ENCODE peak calls at places on chromosomes 13 and 19, in seven cellular contexts. B, J, L, I, W, U and S are unnamed samples.

GRCh38 chr19:5369962-5370367 is 29.4 kb upstream of the PTPRS start:
- DNase-seq in B (no peak), J (peak), L (peak), I (peak), W (peak), U (peak), S (no peak)

GRCh38 chr13:36428083-36428482 is 4.2 kb upstream of the CCNA1 start:
- DNase-seq in B (no peak), J (peak), L (no peak), I (no peak), W (no peak), U (no peak), S (no peak)

GRCh38 chr13:109744512-109745051 is 41.8 kb downstream of the IRS2 start:
- DNase-seq in B (no peak), J (peak), L (no peak), I (peak), W (no peak), U (no peak), S (no peak)

GRCh38 chr19:13959962-13960862 is 7.9 kb downstream of the DCAF15 start:
- DNase-seq in B (no peak), J (no peak), L (peak), I (peak), W (peak), U (no peak), S (no peak)

GRCh38 chr19:57248646-57249045 is 8.2 kb downstream of the ZNF805 start:
- DNase-seq in B (no peak), J (no peak), L (no peak), I (no peak), W (no peak), U (no peak), S (no peak)

GRCh38 chr13:112732679-112733078 is 42.8 kb downstream of the ATP11A start:
- DNase-seq in B (no peak), J (no peak), L (no peak), I (no peak), W (no peak), U (no peak), S (no peak)

GRCh38 chr19:5738423-5738822 is 18.0 kb downstream of the CATSPERD start:
- DNase-seq in B (no peak), J (no peak), L (no peak), I (no peak), W (no peak), U (no peak), S (no peak)

GRCh38 chr19:47228168-47228936 is 2.6 kb downstream of the BBC3 start:
- DNase-seq in B (no peak), J (no peak), L (peak), I (peak), W (peak), U (peak), S (no peak)

GRCh38 chr19:30871979-30872378 is 477.3 kb downstream of the TSHZ3 start:
- DNase-seq in B (no peak), J (no peak), L (no peak), I (no peak), W (no peak), U (no peak), S (no peak)

DNA sequence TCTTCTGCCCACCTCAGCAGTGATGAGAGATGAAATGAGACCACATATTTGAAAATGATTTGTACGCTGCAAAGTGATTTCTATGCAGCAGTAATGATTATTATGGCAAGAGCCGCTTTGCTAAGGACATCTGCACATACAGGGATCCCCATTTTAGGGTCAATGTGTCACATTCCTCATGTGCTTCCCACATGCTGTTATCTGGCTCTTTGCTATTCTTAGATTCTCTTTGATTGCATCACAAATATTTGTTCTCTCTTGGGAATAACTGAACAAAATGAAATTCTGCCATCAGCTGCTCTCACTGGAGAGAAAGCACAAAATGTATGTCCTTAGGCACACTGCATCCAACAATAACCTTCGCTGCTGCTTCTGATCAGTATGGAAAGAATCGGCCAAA is 209.5 kb upstream of the IPO5 start:
- DNase-seq in B (no peak), J (no peak), L (no peak), I (no peak), W (no peak), U (no peak), S (no peak)
- TF ChIP-seq JUND in B (no peak), J (no peak), L (no peak), I (no peak), W (no peak), U (no peak), S (no peak)

DNA sequence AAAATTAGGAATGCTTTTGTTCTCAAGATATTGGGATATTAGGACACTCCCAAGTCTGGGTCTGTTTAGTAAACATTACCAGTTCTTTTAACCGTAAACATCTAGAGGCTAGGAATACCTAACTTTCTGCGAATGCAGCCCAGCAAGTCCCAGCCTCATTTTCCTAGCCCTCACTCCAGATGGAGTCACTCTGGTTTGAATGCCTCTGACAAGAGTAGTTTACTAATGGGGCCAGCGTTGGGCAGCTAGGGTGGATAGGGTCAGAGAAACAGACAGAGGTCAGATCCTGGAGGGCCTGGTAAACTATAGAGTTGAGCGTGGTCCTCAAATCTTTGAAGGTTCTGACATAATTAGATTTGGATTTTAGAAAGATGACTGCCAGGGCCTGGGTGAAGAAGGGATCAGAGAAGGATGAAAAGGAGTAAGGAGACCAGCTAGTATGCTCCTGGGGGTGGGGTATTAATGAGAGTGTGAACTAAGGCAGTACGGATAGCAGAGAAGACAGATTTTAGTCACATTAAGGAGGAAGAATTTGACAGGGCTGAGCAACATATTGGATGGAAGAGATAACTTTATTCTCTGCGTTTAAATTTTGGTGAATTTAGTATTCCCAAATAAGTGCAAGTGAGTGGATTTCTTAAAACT is 53.7 kb downstream of the WDFY2 start:
- DNase-seq in B (no peak), J (no peak), L (no peak), I (no peak), W (no peak), U (no peak), S (no peak)
- TF ChIP-seq JUND in B (no peak), J (no peak), L (no peak), I (no peak), W (no peak), U (no peak), S (no peak)

DNA sequence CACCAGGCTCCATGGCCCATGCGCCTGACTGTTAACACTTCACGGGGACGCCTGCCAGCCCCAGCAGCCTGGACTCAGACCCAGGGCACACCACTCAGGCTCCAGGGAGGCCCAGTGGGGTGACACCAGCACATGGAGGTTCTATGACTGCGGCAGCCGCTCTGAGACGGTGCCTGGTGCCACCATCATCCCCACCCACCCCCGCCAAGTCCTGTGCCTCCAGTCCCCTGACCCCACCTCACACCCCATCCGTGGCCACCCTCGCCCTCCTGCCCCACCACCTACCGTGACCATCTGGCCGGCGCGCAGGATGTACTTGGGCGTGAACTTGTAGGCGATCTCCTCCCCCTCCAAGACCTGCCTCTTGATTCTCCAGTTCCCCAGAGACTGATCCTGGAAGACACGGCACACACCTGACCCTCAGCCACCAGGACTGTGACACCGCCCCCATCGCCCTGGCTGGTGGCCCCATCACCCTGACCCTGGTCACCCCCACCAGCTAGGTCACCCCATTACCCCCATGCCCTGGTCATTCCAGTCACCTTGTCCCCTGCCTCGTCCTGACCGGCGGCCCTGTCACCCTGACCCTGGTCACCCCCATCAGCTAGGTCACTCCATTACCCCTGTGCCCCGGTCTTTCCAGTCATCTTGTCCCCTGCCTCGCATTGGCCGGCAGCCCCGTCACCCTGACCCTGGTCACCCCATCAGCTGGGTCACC is 4.9 kb upstream of the TIMM13 start:
- DNase-seq in B (no peak), J (no peak), L (no peak), I (no peak), W (no peak), U (no peak), S (no peak)
- TF ChIP-seq JUND in B (no peak), J (no peak), L (no peak), I (no peak), W (no peak), U (no peak), S (no peak)

DNA sequence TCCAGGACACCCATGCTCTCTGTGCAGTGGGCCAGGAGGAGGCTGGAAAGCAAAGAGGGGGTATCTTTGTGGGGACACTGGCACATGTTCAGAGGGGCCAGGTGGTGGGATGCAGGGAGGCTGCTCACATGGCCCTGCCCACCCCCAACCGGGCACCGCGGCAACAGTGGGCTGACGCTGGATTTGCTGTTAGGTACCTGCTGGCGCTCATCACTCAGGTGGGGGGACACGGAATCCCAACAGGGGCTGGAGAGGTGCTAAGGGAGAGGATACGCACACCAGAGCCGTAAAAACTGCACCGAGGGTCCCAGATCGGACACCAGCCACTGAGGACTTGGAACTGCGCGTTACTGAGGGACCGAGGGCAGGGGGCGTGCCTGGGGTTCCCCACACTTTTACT is 19.2 kb downstream of the AKAP8L start:
- DNase-seq in B (no peak), J (no peak), L (no peak), I (peak), W (no peak), U (no peak), S (no peak)
- TF ChIP-seq JUND in B (no peak), J (no peak), L (no peak), I (no peak), W (no peak), U (no peak), S (no peak)

GRCh38 chr19:19485161-19485997 is 30.0 kb downstream of the TSSK6 start:
- DNase-seq in B (no peak), J (no peak), L (no peak), I (no peak), W (no peak), U (no peak), S (no peak)
- TF ChIP-seq JUND in B (no peak), J (no peak), L (no peak), I (no peak), W (no peak), U (no peak), S (no peak)